ENCODE peak calls at places on chromosome 5, in five cellular contexts. X is GM13976, G is prostate gland, M is tibial artery, Q is OCI-LY7. R is an unnamed sample.

GRCh38 chr5:111074244-111074643 is 2.7 kb downstream of the TSLP start:
- DNase-seq in X (no peak), G (no peak), M (no peak), Q (no peak), R (no peak)

GRCh38 chr5:518721-519120 is 5.5 kb downstream of the SLC9A3 start:
- DNase-seq in X (no peak), G (no peak), M (no peak), Q (no peak), R (no peak)

GRCh38 chr5:71767661-71768060 is 48.6 kb downstream of the CARTPT start:
- DNase-seq in X (no peak), G (no peak), M (no peak), Q (no peak), R (no peak)

GRCh38 chr5:93580387-93581100 is 475 bp downstream of the NR2F1-AS1 start:
- DNase-seq in X (no peak), G (no peak), M (no peak), Q (no peak), R (peak; percentile 37)

GRCh38 chr5:18380729-18381362 is 746.6 kb downstream of the TAF11L14 start:
- DNase-seq in X (no peak), G (no peak), M (no peak), Q (no peak), R (no peak)

GRCh38 chr5:149837680-149838269 is 106.8 kb downstream of the PDE6A start:
- DNase-seq in X (no peak), G (peak; percentile 60), M (no peak), Q (peak; percentile 37), R (peak; percentile 69)

GRCh38 chr5:32174011-32174866 is at the start of gene GOLPH3:
- DNase-seq in X (peak; percentile 94), G (peak; percentile 92), M (peak; percentile 95), Q (peak; percentile 93), R (peak; percentile 96)

GRCh38 chr5:79511945-79512493 is 1.9 kb downstream of the HOMER1 start:
- DNase-seq in X (no peak), G (no peak), M (no peak), Q (no peak), R (no peak)

GRCh38 chr5:148336704-148337435 is 1.5 kb downstream of the SPINK9 start:
- DNase-seq in X (no peak), G (no peak), M (no peak), Q (peak; percentile 7), R (peak; percentile 8)

GRCh38 chr5:176373100-176373818 is 8.0 kb downstream of the ARL10 start:
- DNase-seq in X (no peak), G (no peak), M (no peak), Q (no peak), R (no peak)

GRCh38 chr5:142295084-142295758 is 29.6 kb downstream of the SPRY4 start:
- DNase-seq in X (no peak), G (no peak), M (no peak), Q (no peak), R (no peak)

GRCh38 chr5:145189786-145190185 is 645.4 kb downstream of the PRELID2 start:
- DNase-seq in X (no peak), G (no peak), M (no peak), Q (no peak), R (no peak)

GRCh38 chr5:113425909-113426308 is 8.9 kb downstream of the TSSK1B start:
- DNase-seq in X (no peak), G (peak; percentile 76), M (no peak), Q (no peak), R (no peak)

GRCh38 chr5:98121036-98121936 is 652.2 kb upstream of the RGMB start:
- DNase-seq in X (no peak), G (no peak), M (no peak), Q (no peak), R (no peak)

GRCh38 chr5:157571357-157571827 is 4.2 kb downstream of the ADAM19 start:
- DNase-seq in X (peak; percentile 71), G (no peak), M (no peak), Q (peak; percentile 89), R (no peak)

GRCh38 chr5:178941361-178941760 is 363 bp downstream of the ZNF454 start:
- DNase-seq in X (no peak), G (peak; percentile 17), M (no peak), Q (no peak), R (no peak)

GRCh38 chr5:178940569-178941360 is at the start of gene ZNF454:
- DNase-seq in X (no peak), G (peak; percentile 95), M (peak; percentile 93), Q (no peak), R (no peak)
- TF ChIP-seq CTCF in X (no peak), G (no peak), M (no peak), Q (no peak), R (no peak)

GRCh38 chr5:77628840-77629552 is 9.5 kb downstream of the OTP start:
- DNase-seq in X (peak; percentile 32), G (no peak), M (no peak), Q (no peak), R (no peak)
- TF ChIP-seq CTCF in X (no peak), G (no peak), M (no peak), Q (peak; percentile 45), R (no peak)

GRCh38 chr5:180332051-180332517 is 21.1 kb downstream of the GFPT2 start:
- DNase-seq in X (no peak), G (no peak), M (no peak), Q (no peak), R (no peak)
- TF ChIP-seq CTCF in X (no peak), G (no peak), M (no peak), Q (no peak), R (no peak)

DNA sequence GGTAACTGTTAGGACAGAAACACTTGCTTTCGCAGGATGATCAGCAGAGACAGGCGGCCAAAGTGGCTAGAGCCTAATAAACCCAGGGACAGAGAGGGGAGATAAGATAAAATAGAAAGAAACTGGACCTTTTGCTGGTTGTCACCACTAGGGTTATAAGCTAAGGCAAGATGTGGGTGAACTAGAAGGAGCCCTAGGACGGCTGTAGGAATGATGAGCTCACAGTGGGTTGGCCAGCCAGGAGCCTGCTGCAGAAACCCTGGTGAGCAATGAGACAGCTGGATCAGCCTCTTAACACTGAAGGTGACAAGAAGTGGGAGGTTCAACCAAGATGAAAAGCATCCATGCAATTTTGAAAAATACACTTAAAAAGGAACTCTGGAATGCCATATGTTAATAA is 13.5 kb downstream of the CTNND2 start:
- DNase-seq in X (no peak), G (no peak), M (no peak), Q (no peak), R (no peak)
- TF ChIP-seq CTCF in X (no peak), G (no peak), M (no peak), Q (no peak), R (no peak)